ENCODE peak calls at places on chromosomes 3 and 15, in seven cellular contexts. A is Kasumi-1, R is T-helper 1 cell, N is iPS DF 19.7, F is fibroblast of mammary gland, S is NCI-H2081, V is D341Med. P is an unnamed sample.

GRCh38 chr3:17951241-17951640 is 208.8 kb upstream of the TBC1D5 start:
- DNase-seq in S (no peak), V (no peak), N (no peak), A (no peak), F (no peak), R (no peak), P (no peak)

GRCh38 chr3:86787091-86787490 is 203.9 kb downstream of the VGLL3 start:
- DNase-seq in V (no peak), F (peak), A (no peak), S (no peak), R (no peak), N (no peak), P (no peak)

GRCh38 chr15:67110958-67111864 is 45.8 kb downstream of the SMAD3 start:
- DNase-seq in F (no peak), V (no peak), N (no peak), A (no peak), S (no peak), R (no peak), P (no peak)

GRCh38 chr15:92161039-92161670 is 232.5 kb upstream of the ST8SIA2 start:
- DNase-seq in A (peak), V (no peak), S (no peak), R (no peak), F (no peak), N (no peak), P (no peak)

GRCh38 chr15:101795455-101795854 is 7.9 kb upstream of the OR4F6 start:
- DNase-seq in V (no peak), S (no peak), A (no peak), N (no peak), F (peak), R (no peak), P (no peak)

GRCh38 chr15:67174864-67175573 is 79.4 kb downstream of the AAGAB start:
- DNase-seq in R (no peak), V (no peak), A (no peak), F (no peak), N (no peak), S (no peak), P (no peak)

GRCh38 chr15:76337047-76337738 is 620 bp downstream of the ISL2 start:
- DNase-seq in N (no peak), S (no peak), A (no peak), F (no peak), V (no peak), R (no peak), P (no peak)

GRCh38 chr3:47283596-47284364 is 1.0 kb downstream of the KLHL18 start:
- DNase-seq in F (peak), N (no peak), S (no peak), V (peak), R (no peak), A (peak), P (no peak)

GRCh38 chr3:100335137-100335833 is 728 bp downstream of the NIT2 start:
- DNase-seq in A (peak), V (peak), N (no peak), S (peak), F (peak), R (no peak), P (no peak)

GRCh38 chr15:74133703-74134386 is 3.5 kb downstream of the ISLR2 start:
- DNase-seq in R (no peak), N (no peak), S (no peak), F (no peak), V (no peak), A (no peak), P (no peak)

GRCh38 chr15:49645937-49646336 is 25.1 kb downstream of the DTWD1 start:
- DNase-seq in N (no peak), R (no peak), F (peak), A (no peak), S (peak), V (no peak), P (no peak)

GRCh38 chr3:172591876-172592771 is 68.9 kb upstream of the TNFSF10 start:
- DNase-seq in R (peak), F (no peak), A (no peak), V (no peak), N (no peak), S (no peak), P (peak)

GRCh38 chr3:121821421-121822199 is 13.2 kb downstream of the IQCB1 start:
- DNase-seq in A (no peak), R (no peak), S (no peak), F (no peak), N (no peak), V (no peak), P (no peak)

GRCh38 chr3:119401502-119402440 is 61.6 kb downstream of the TMEM39A start:
- DNase-seq in A (no peak), V (no peak), S (no peak), F (no peak), N (no peak), R (no peak), P (no peak)